ENCODE peak calls at places on chromosomes 7 and 10, in eight cellular contexts. One of them, this sample, is unnamed.

GRCh38 chr10:116752969-116753665 is 10.8 kb upstream of the HSPA12A start:
- DNase-seq in CD8-positive, alpha-beta memory T cell: no peak
- DNase-seq in CD4-positive, CD25-positive, alpha-beta regulatory T cell: no peak
- DNase-seq in endothelial cell: no peak
- DNase-seq in activated CD8-positive, alpha-beta T cell treated with anti-CD3 and anti-CD28 coated beads for 36 hours: no peak
- DNase-seq in NAMALWA: no peak
- DNase-seq in uterus: no peak
- DNase-seq in posterior cingulate gyrus: peak
- DNase-seq in this sample: no peak

GRCh38 chr7:101804087-101804631 is 13.3 kb upstream of the CUX1 start:
- DNase-seq in CD4-positive, CD25-positive, alpha-beta regulatory T cell: peak
- DNase-seq in CD8-positive, alpha-beta memory T cell: no peak
- DNase-seq in activated CD8-positive, alpha-beta T cell treated with anti-CD3 and anti-CD28 coated beads for 36 hours: peak
- DNase-seq in endothelial cell: no peak
- DNase-seq in uterus: no peak
- DNase-seq in posterior cingulate gyrus: no peak
- DNase-seq in NAMALWA: no peak
- DNase-seq in this sample: no peak

GRCh38 chr10:94092848-94093247 is 99.1 kb downstream of the PLCE1 start:
- DNase-seq in CD4-positive, CD25-positive, alpha-beta regulatory T cell: no peak
- DNase-seq in CD8-positive, alpha-beta memory T cell: no peak
- DNase-seq in endothelial cell: no peak
- DNase-seq in posterior cingulate gyrus: no peak
- DNase-seq in activated CD8-positive, alpha-beta T cell treated with anti-CD3 and anti-CD28 coated beads for 36 hours: no peak
- DNase-seq in uterus: peak
- DNase-seq in NAMALWA: no peak
- DNase-seq in this sample: no peak

GRCh38 chr7:20035279-20035875 is 181.8 kb downstream of the MACC1 start:
- DNase-seq in CD8-positive, alpha-beta memory T cell: no peak
- DNase-seq in CD4-positive, CD25-positive, alpha-beta regulatory T cell: no peak
- DNase-seq in endothelial cell: no peak
- DNase-seq in uterus: no peak
- DNase-seq in posterior cingulate gyrus: no peak
- DNase-seq in NAMALWA: no peak
- DNase-seq in activated CD8-positive, alpha-beta T cell treated with anti-CD3 and anti-CD28 coated beads for 36 hours: no peak
- DNase-seq in this sample: no peak

GRCh38 chr7:51774178-51774577 is 457.6 kb upstream of the COBL start:
- DNase-seq in uterus: no peak
- DNase-seq in CD8-positive, alpha-beta memory T cell: no peak
- DNase-seq in CD4-positive, CD25-positive, alpha-beta regulatory T cell: no peak
- DNase-seq in posterior cingulate gyrus: no peak
- DNase-seq in endothelial cell: no peak
- DNase-seq in NAMALWA: no peak
- DNase-seq in activated CD8-positive, alpha-beta T cell treated with anti-CD3 and anti-CD28 coated beads for 36 hours: no peak
- DNase-seq in this sample: no peak

GRCh38 chr7:77989981-77990566 is 191.5 kb downstream of the PHTF2 start:
- DNase-seq in uterus: no peak
- DNase-seq in NAMALWA: peak
- DNase-seq in CD8-positive, alpha-beta memory T cell: no peak
- DNase-seq in CD4-positive, CD25-positive, alpha-beta regulatory T cell: no peak
- DNase-seq in posterior cingulate gyrus: no peak
- DNase-seq in activated CD8-positive, alpha-beta T cell treated with anti-CD3 and anti-CD28 coated beads for 36 hours: peak
- DNase-seq in endothelial cell: peak
- DNase-seq in this sample: no peak

GRCh38 chr7:19930851-19931250 is 157.4 kb upstream of the TMEM196 start:
- DNase-seq in NAMALWA: no peak
- DNase-seq in posterior cingulate gyrus: no peak
- DNase-seq in activated CD8-positive, alpha-beta T cell treated with anti-CD3 and anti-CD28 coated beads for 36 hours: no peak
- DNase-seq in uterus: no peak
- DNase-seq in CD4-positive, CD25-positive, alpha-beta regulatory T cell: no peak
- DNase-seq in endothelial cell: no peak
- DNase-seq in CD8-positive, alpha-beta memory T cell: no peak
- DNase-seq in this sample: no peak

GRCh38 chr10:121155742-121156141 is 304.6 kb downstream of the WDR11 start:
- DNase-seq in endothelial cell: no peak
- DNase-seq in activated CD8-positive, alpha-beta T cell treated with anti-CD3 and anti-CD28 coated beads for 36 hours: no peak
- DNase-seq in CD4-positive, CD25-positive, alpha-beta regulatory T cell: no peak
- DNase-seq in CD8-positive, alpha-beta memory T cell: no peak
- DNase-seq in posterior cingulate gyrus: no peak
- DNase-seq in uterus: no peak
- DNase-seq in NAMALWA: no peak
- DNase-seq in this sample: peak

GRCh38 chr10:2978111-2978510 is 89.2 kb upstream of the PFKP start:
- DNase-seq in posterior cingulate gyrus: no peak
- DNase-seq in activated CD8-positive, alpha-beta T cell treated with anti-CD3 and anti-CD28 coated beads for 36 hours: no peak
- DNase-seq in NAMALWA: peak
- DNase-seq in uterus: no peak
- DNase-seq in endothelial cell: peak
- DNase-seq in CD4-positive, CD25-positive, alpha-beta regulatory T cell: peak
- DNase-seq in CD8-positive, alpha-beta memory T cell: no peak
- DNase-seq in this sample: peak

GRCh38 chr10:112524637-112525036 is 77.6 kb downstream of the VTI1A start:
- DNase-seq in activated CD8-positive, alpha-beta T cell treated with anti-CD3 and anti-CD28 coated beads for 36 hours: no peak
- DNase-seq in posterior cingulate gyrus: no peak
- DNase-seq in CD8-positive, alpha-beta memory T cell: no peak
- DNase-seq in CD4-positive, CD25-positive, alpha-beta regulatory T cell: no peak
- DNase-seq in uterus: no peak
- DNase-seq in endothelial cell: no peak
- DNase-seq in NAMALWA: no peak
- DNase-seq in this sample: no peak

GRCh38 chr10:32851301-32851700 is 106.7 kb downstream of the ITGB1 start:
- DNase-seq in posterior cingulate gyrus: no peak
- DNase-seq in CD4-positive, CD25-positive, alpha-beta regulatory T cell: no peak
- DNase-seq in activated CD8-positive, alpha-beta T cell treated with anti-CD3 and anti-CD28 coated beads for 36 hours: no peak
- DNase-seq in NAMALWA: no peak
- DNase-seq in CD8-positive, alpha-beta memory T cell: no peak
- DNase-seq in uterus: no peak
- DNase-seq in endothelial cell: no peak
- DNase-seq in this sample: no peak

This sample was measured in DMS153.